ENCODE peak calls at places on chromosomes 11 and 22, in six cellular contexts. C is left ventricle myocardium inferior; S is activated CD8-positive, alpha-beta memory T cell treated with anti-CD3 and anti-CD28 coated beads, Interleukin-2, amount 50 U/mL, for 48 hours; K is A549; M is ELR; P is CD8-positive, alpha-beta T cell. A is an unnamed sample.

GRCh38 chr11:112225753-112226061 is 521 bp upstream of the PTS start:
- DNase-seq in C (no peak), P (no peak), S (no peak), M (peak; percentile 85), K (no peak), A (no peak)

GRCh38 chr11:70586261-70587094 is 188.1 kb downstream of the CTTN start:
- DNase-seq in P (no peak), K (no peak), M (no peak), S (no peak), C (no peak), A (no peak)

GRCh38 chr11:75184757-75185156 is 33.9 kb downstream of the SLCO2B1 start:
- DNase-seq in C (no peak), K (no peak), M (no peak), S (no peak), P (no peak), A (no peak)

GRCh38 chr11:57277845-57278720 is 41.0 kb upstream of the APLNR start:
- DNase-seq in S (peak; percentile 65), M (peak; percentile 84), P (peak; percentile 9), K (peak; percentile 89), C (peak; percentile 67), A (peak; percentile 64)

GRCh38 chr11:79050784-79051183 is 390.0 kb downstream of the TENM4 start:
- DNase-seq in P (no peak), C (peak; percentile 52), K (no peak), M (no peak), S (no peak), A (no peak)

GRCh38 chr11:83836883-83837654 is 550.9 kb upstream of the CCDC90B start:
- DNase-seq in S (peak; percentile 49), C (no peak), K (peak; percentile 52), P (no peak), M (peak; percentile 65), A (peak; percentile 33)

GRCh38 chr11:6612816-6613136 is 760 bp upstream of the TAF10 start:
- DNase-seq in S (no peak), C (no peak), P (no peak), M (no peak), K (no peak), A (no peak)

GRCh38 chr22:40855104-40855959 is 1.1 kb downstream of the ST13 start:
- DNase-seq in C (no peak), M (peak; percentile 45), P (no peak), S (no peak), K (no peak), A (peak; percentile 35)

GRCh38 chr11:106331163-106331562 is 253.7 kb downstream of the AASDHPPT start:
- DNase-seq in M (peak; percentile 51), P (no peak), K (no peak), C (no peak), S (no peak), A (peak; percentile 67)

GRCh38 chr11:22879615-22880014 is 19.3 kb upstream of the CCDC179 start:
- DNase-seq in S (no peak), M (peak; percentile 5), C (no peak), P (no peak), K (no peak), A (no peak)

GRCh38 chr22:47187558-47187957 is 425.1 kb downstream of the TBC1D22A start:
- DNase-seq in C (no peak), M (no peak), K (no peak), P (no peak), S (no peak), A (no peak)

GRCh38 chr11:95095858-95096587 is 6.4 kb downstream of the ENDOD1 start:
- DNase-seq in S (no peak), P (no peak), M (peak; percentile 70), K (no peak), C (no peak), A (peak; percentile 41)

GRCh38 chr11:130711193-130711592 is 205.1 kb downstream of the SNX19 start:
- DNase-seq in M (no peak), C (no peak), P (no peak), S (no peak), K (no peak), A (no peak)

GRCh38 chr11:122809861-122810260 is 28.4 kb upstream of the CRTAM start:
- DNase-seq in K (no peak), S (no peak), C (no peak), P (no peak), M (no peak), A (no peak)

GRCh38 chr11:14269956-14270355 is 89.0 kb downstream of the RRAS2 start:
- DNase-seq in K (no peak), M (no peak), S (no peak), P (no peak), C (no peak), A (no peak)

GRCh38 chr11:61679893-61680621 is at the start of gene DAGLA:
- DNase-seq in M (peak; percentile 58), S (peak; percentile 97), C (peak; percentile 70), P (peak; percentile 82), K (peak; percentile 68), A (peak; percentile 33)

GRCh38 chr11:13885083-13885482 is 77.4 kb upstream of the SPON1 start:
- DNase-seq in K (no peak), M (no peak), C (no peak), P (no peak), S (no peak), A (peak; percentile 20)

GRCh38 chr22:35521358-35522264 is 19.0 kb upstream of the RASD2 start:
- DNase-seq in P (no peak), S (no peak), M (peak; percentile 41), K (no peak), C (no peak), A (peak; percentile 38)

GRCh38 chr22:44865193-44866057 is 113.0 kb downstream of the ARHGAP8 start:
- DNase-seq in M (no peak), C (no peak), P (no peak), S (no peak), K (no peak), A (no peak)

GRCh38 chr11:119882316-119882715 is 153.3 kb upstream of the NECTIN1 start:
- DNase-seq in M (no peak), K (no peak), S (no peak), P (no peak), C (no peak), A (no peak)

GRCh38 chr11:77999446-77999845 is 5.0 kb upstream of the INTS4 start:
- DNase-seq in K (no peak), C (no peak), P (no peak), S (no peak), M (no peak), A (no peak)

GRCh38 chr11:11157201-11157600 is 195.8 kb downstream of the CSNK2A3 start:
- DNase-seq in P (peak; percentile 74), M (peak; percentile 48), K (peak; percentile 37), C (no peak), S (no peak), A (no peak)

GRCh38 chr22:17334054-17334453 is 35.2 kb upstream of the CECR2 start:
- DNase-seq in M (no peak), K (no peak), S (no peak), P (no peak), C (no peak), A (no peak)

GRCh38 chr11:69234740-69235710 is 58.9 kb upstream of the MYEOV start:
- DNase-seq in K (no peak), C (no peak), P (no peak), M (no peak), S (peak; percentile 22), A (no peak)

GRCh38 chr11:7577883-7578242 is 64.1 kb downstream of the PPFIBP2 start:
- DNase-seq in S (no peak), M (peak; percentile 47), K (no peak), P (no peak), C (no peak), A (no peak)